ENCODE peak calls at places on chromosomes 1 and 21, in six cellular contexts. E is esophagus muscularis mucosa, C is fibroblast of lung, A is GM13976, V is mammary epithelial cell, R is GM12865. B is an unnamed sample.
A peak's percentile ranks its signal among the peaks of the same experiment; 100 is the strongest.

GRCh38 chr1:217660353-217661062 is 29.4 kb downstream of the SPATA17 start:
- DNase-seq in V (peak; percentile 98), A (peak; percentile 24), C (peak; percentile 92), E (no peak), R (peak; percentile 31), B (peak; percentile 91)

GRCh38 chr1:164801246-164801731 is 242.3 kb downstream of the PBX1 start:
- DNase-seq in R (no peak), V (no peak), A (no peak), C (no peak), E (no peak), B (no peak)

GRCh38 chr1:201515895-201516294 is 9.0 kb upstream of the CSRP1 start:
- DNase-seq in C (no peak), A (no peak), R (no peak), V (peak; percentile 39), E (no peak), B (no peak)

GRCh38 chr1:51189421-51190073 is 46.5 kb upstream of the RNF11 start:
- DNase-seq in E (no peak), A (peak; percentile 73), R (peak; percentile 79), V (peak; percentile 34), C (peak; percentile 84), B (peak; percentile 71)

GRCh38 chr21:24514081-24514733 is 1093.1 kb downstream of the MRPL39 start:
- DNase-seq in E (no peak), R (peak; percentile 1), V (no peak), A (no peak), C (peak; percentile 17), B (no peak)

GRCh38 chr1:1910651-1911389 is 4.2 kb upstream of the CALML6 start:
- DNase-seq in A (no peak), V (no peak), R (no peak), C (no peak), E (no peak), B (no peak)

GRCh38 chr1:3772715-3773571 is at the start of gene SMIM1:
- DNase-seq in E (no peak), V (no peak), C (no peak), R (no peak), A (no peak), B (no peak)

GRCh38 chr1:88640060-88640459 is 44.0 kb upstream of the PKN2 start:
- DNase-seq in R (no peak), V (no peak), C (no peak), E (no peak), A (no peak), B (no peak)

GRCh38 chr1:87176514-87176913 is 152.2 kb upstream of the LMO4 start:
- DNase-seq in C (no peak), A (no peak), V (no peak), E (peak; percentile 82), R (no peak), B (no peak)

DNA sequence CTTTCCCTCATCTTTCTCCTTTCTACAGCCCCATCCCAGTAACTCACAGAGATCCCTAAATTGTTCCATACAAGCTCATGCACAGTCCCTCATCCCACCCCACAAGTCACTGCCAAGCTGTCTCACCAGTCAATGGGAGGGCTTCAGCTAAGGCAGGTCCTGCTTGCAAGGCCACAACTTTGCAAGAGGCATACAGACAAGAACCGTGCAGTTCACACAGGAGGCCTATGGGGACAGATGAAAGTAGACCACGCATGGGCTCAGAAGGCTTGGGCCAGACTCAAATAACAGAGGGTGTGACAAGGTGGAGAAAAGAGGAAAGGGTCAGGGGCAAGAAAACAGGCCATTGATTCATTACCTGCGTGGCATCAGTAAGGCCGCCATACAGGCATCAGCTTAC is 15.1 kb downstream of the RGS8 start:
- DNase-seq in C (no peak), E (no peak), V (no peak), R (no peak), A (no peak), B (no peak)
- TF ChIP-seq CTCF in C (no peak), E (no peak), V (no peak), R (no peak), A (no peak), B (no peak)

GRCh38 chr1:196423612-196424011 is 184.6 kb downstream of the KCNT2 start:
- DNase-seq in E (no peak), A (no peak), V (no peak), R (no peak), C (peak; percentile 76), B (no peak)

DNA sequence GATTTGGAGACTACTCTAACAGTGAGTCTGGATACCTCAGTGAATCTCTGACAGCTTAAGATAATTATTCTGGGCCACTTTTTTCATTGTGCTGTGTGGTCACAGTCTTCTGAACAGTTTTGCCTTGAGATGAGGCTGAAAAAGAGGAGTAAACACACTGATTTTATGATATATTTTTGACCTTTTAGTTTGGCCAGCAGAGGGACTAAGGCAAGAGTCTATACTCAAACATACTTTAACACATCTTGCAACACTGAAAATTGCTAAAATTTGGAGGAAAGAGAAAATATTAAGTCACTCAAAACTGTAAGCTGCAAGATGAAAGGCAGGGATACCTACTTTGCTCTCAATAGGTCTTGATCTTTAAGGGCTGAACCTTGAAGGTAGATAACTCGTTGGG is 182.7 kb downstream of the KCNT2 start:
- DNase-seq in V (no peak), R (no peak), E (no peak), A (no peak), C (no peak), B (no peak)
- TF ChIP-seq CTCF in V (no peak), R (no peak), E (no peak), A (no peak), C (peak; percentile 14), B (peak; percentile 63)

GRCh38 chr1:63686696-63687095 is 87.1 kb upstream of the ROR1 start:
- DNase-seq in V (no peak), A (no peak), R (no peak), C (no peak), E (no peak), B (no peak)

GRCh38 chr1:63693956-63694607 is 79.7 kb upstream of the ROR1 start:
- DNase-seq in C (peak; percentile 70), R (peak; percentile 26), V (no peak), A (peak; percentile 26), E (no peak), B (peak; percentile 16)

GRCh38 chr1:63690966-63691365 is 82.9 kb upstream of the ROR1 start:
- DNase-seq in A (no peak), C (no peak), R (no peak), V (no peak), E (no peak), B (no peak)

GRCh38 chr1:63688302-63688701 is 85.5 kb upstream of the ROR1 start:
- DNase-seq in A (no peak), V (no peak), E (no peak), R (no peak), C (peak; percentile 26), B (peak; percentile 48)

GRCh38 chr1:63691672-63692425 is 82.0 kb upstream of the ROR1 start:
- DNase-seq in E (no peak), V (peak; percentile 68), A (peak; percentile 54), C (peak; percentile 99), R (peak; percentile 68), B (peak; percentile 82)
- TF ChIP-seq CTCF in E (peak; percentile 73), V (peak; percentile 83), A (peak; percentile 69), C (peak; percentile 79), R (peak; percentile 72), B (peak; percentile 88)

GRCh38 chr1:35646043-35646442 is 4.7 kb upstream of the PSMB2 start:
- DNase-seq in C (no peak), R (no peak), V (no peak), A (no peak), E (no peak), B (no peak)
- TF ChIP-seq CTCF in C (no peak), R (no peak), V (no peak), A (no peak), E (no peak), B (peak; percentile 47)

GRCh38 chr1:150551049-150551783 is 2.0 kb downstream of the ADAMTSL4 start:
- DNase-seq in V (no peak), E (no peak), C (no peak), A (no peak), R (no peak), B (no peak)

GRCh38 chr1:150550222-150551048 is 1.2 kb downstream of the ADAMTSL4 start:
- DNase-seq in E (no peak), A (no peak), C (peak; percentile 52), R (no peak), V (no peak), B (no peak)

GRCh38 chr1:150548632-150549495 is at the start of gene ADAMTSL4:
- DNase-seq in A (peak; percentile 79), V (peak; percentile 60), C (peak; percentile 87), E (no peak), R (peak; percentile 66), B (peak; percentile 67)

GRCh38 chr1:150548324-150548631 is 930 bp upstream of the ADAMTSL4 start:
- DNase-seq in E (no peak), A (no peak), C (no peak), R (no peak), V (no peak), B (no peak)

GRCh38 chr1:150549496-150550221 is 451 bp downstream of the ADAMTSL4 start:
- DNase-seq in R (no peak), A (no peak), V (no peak), E (no peak), C (no peak), B (no peak)
- TF ChIP-seq CTCF in R (no peak), A (no peak), V (no peak), E (peak; percentile 15), C (no peak), B (no peak)

DNA sequence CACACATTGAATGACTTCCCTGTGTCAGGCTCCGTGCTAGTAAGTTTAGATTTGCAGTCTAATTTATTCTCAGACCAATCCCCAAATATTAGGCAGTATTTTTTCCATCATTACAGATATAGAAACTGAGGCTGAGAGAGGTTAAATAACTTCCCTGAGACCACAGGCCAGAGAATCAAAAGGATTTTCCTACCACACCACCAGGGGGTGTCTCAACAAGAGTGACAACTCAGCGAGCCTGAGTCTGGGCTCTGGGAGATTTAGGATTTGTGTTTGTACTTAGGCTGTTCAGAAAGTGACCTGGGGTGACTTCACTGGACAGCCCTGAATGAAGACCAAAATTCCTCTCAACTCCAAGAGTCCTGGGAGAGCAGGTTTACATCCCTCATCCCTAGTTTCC is 13.3 kb upstream of the LCE5A start:
- DNase-seq in V (no peak), A (no peak), R (peak; percentile 9), C (no peak), E (no peak), B (peak; percentile 4)
- TF ChIP-seq CTCF in V (peak; percentile 54), A (no peak), R (peak; percentile 27), C (peak; percentile 29), E (no peak), B (peak; percentile 73)

B was measured in HFFc6.